ENCODE peak calls at places on chromosomes 11 and 22, in ten cellular contexts. F is endothelial cell of umbilical vein; C is effector memory CD4-positive, alpha-beta T cell; M is heart left ventricle; G is testis; A is transverse colon; V is naive thymus-derived CD4-positive, alpha-beta T cell; Z is CD4-positive, CD25-positive, alpha-beta regulatory T cell; N is PC-9; H is mucosa of descending colon. K is an unnamed sample.

GRCh38 chr11:35588627-35589026 is 29.6 kb upstream of the FJX1 start:
- DNase-seq in F (no peak), C (no peak), M (no peak), G (no peak), A (no peak), V (no peak), Z (no peak), N (no peak), H (no peak), K (no peak)

GRCh38 chr22:38030311-38031133 is 26.7 kb upstream of the PICK1 start:
- DNase-seq in F (no peak), C (no peak), M (no peak), G (no peak), A (peak; percentile 51), V (no peak), Z (no peak), N (no peak), H (peak; percentile 64), K (no peak)

GRCh38 chr22:50342651-50343540 is at the start of gene PPP6R2:
- DNase-seq in F (peak; percentile 44), C (peak; percentile 81), M (peak; percentile 86), G (peak; percentile 86), A (peak; percentile 88), V (peak; percentile 76), Z (peak; percentile 82), N (peak; percentile 62), H (peak; percentile 93), K (peak; percentile 92)

GRCh38 chr11:133081730-133082452 is 450.4 kb downstream of the OPCML start:
- DNase-seq in F (no peak), C (no peak), M (no peak), G (no peak), A (no peak), V (no peak), Z (no peak), N (no peak), H (no peak), K (no peak)

GRCh38 chr22:31753634-31754471 is at the start of gene DEPDC5:
- DNase-seq in F (peak; percentile 95), C (peak; percentile 94), M (peak; percentile 96), G (peak; percentile 96), A (peak; percentile 98), V (peak; percentile 97), Z (peak; percentile 95), N (peak; percentile 94), H (peak; percentile 99), K (peak; percentile 98)

GRCh38 chr11:68396526-68396925 is 64.0 kb upstream of the PPP6R3 start:
- DNase-seq in F (no peak), C (no peak), M (no peak), G (no peak), A (no peak), V (no peak), Z (no peak), N (no peak), H (no peak), K (no peak)

GRCh38 chr11:96961931-96962330 is 572.1 kb downstream of the JRKL start:
- DNase-seq in F (no peak), C (no peak), M (no peak), G (no peak), A (no peak), V (no peak), Z (no peak), N (no peak), H (no peak), K (no peak)

GRCh38 chr11:57776577-57776976 is 15.0 kb downstream of the CTNND1 start:
- DNase-seq in F (no peak), C (no peak), M (no peak), G (no peak), A (no peak), V (no peak), Z (no peak), N (no peak), H (no peak), K (no peak)

GRCh38 chr22:19105867-19106802 is 16.1 kb downstream of the DGCR2 start:
- DNase-seq in F (no peak), C (peak; percentile 22), M (no peak), G (no peak), A (no peak), V (peak; percentile 48), Z (peak; percentile 48), N (no peak), H (no peak), K (peak; percentile 63)

GRCh38 chr22:45129703-45130524 is 33.8 kb upstream of the NUP50 start:
- DNase-seq in F (no peak), C (no peak), M (no peak), G (no peak), A (no peak), V (no peak), Z (no peak), N (no peak), H (no peak), K (no peak)

GRCh38 chr11:31651208-31651607 is 141.6 kb downstream of the ELP4 start:
- DNase-seq in F (no peak), C (no peak), M (no peak), G (no peak), A (no peak), V (no peak), Z (no peak), N (no peak), H (no peak), K (no peak)

DNA sequence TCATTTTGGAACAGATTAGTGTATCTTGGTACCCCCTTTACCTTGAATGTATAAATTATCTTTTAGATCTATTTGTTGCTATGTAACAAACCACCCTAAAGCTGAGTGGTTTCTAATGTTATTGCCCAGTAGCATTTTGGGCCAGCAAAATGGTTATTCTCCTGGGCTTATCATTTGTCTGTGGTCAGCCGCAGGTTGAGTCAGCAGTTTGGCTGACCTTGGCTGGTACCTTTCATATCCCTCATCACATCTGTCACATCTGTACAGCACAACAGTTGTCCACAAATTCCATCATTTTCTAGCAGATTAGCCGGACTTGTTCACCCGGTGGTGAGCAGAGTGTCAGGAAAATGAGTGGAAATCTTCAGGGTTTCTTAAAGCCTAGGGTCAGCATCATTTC is 588.5 kb upstream of the ARHGAP42 start:
- DNase-seq in F (no peak), C (no peak), M (no peak), G (no peak), A (no peak), V (no peak), Z (no peak), N (no peak), H (no peak), K (no peak)
- H3K9me3 ChIP-seq in F (peaks cover 3% of the 10 kb centered on the region), C (no peaks in the 10 kb centered on the region), M (no peaks in the 10 kb centered on the region), G (no peaks in the 10 kb centered on the region), A (no peaks in the 10 kb centered on the region), V (no peaks in the 10 kb centered on the region), Z (peaks cover 5% of the 10 kb centered on the region), N (no peaks in the 10 kb centered on the region), H (peaks cover 4% of the 10 kb centered on the region), K (no peaks in the 10 kb centered on the region)

GRCh38 chr22:16601437-16602223 is 9.0 kb upstream of the CCT8L2 start:
- DNase-seq in F (no peak), C (no peak), M (peak; percentile 20), G (peak; percentile 23), A (no peak), V (no peak), Z (no peak), N (no peak), H (no peak), K (no peak)
- H3K4me3 ChIP-seq in F (no peak overlapping the region), C (no peak overlapping the region), M (peak overlapping the region; percentile 28), G (peak overlapping the region; percentile 56), A (peak overlapping the region; percentile 16), V (no peak overlapping the region), Z (no peak overlapping the region), N (no peak overlapping the region), H (no peak overlapping the region), K (peak overlapping the region; percentile 42)

GRCh38 chr11:106167085-106167484 is 89.6 kb downstream of the AASDHPPT start:
- DNase-seq in F (no peak), C (no peak), M (no peak), G (no peak), A (no peak), V (no peak), Z (no peak), N (no peak), H (no peak), K (no peak)
- H3K9me3 ChIP-seq in F (no peaks in the 10 kb centered on the region), C (no peaks in the 10 kb centered on the region), M (peaks cover 16% of the 10 kb centered on the region), G (no peaks in the 10 kb centered on the region), A (peaks cover 10% of the 10 kb centered on the region), V (no peaks in the 10 kb centered on the region), Z (peaks cover 6% of the 10 kb centered on the region), N (peaks cover 5% of the 10 kb centered on the region), H (peaks cover 38% of the 10 kb centered on the region), K (peaks cover 14% of the 10 kb centered on the region)

GRCh38 chr11:60984149-60984548 is 12.7 kb downstream of the CD6 start:
- DNase-seq in F (no peak), C (no peak), M (no peak), G (no peak), A (no peak), V (no peak), Z (no peak), N (no peak), H (no peak), K (no peak)

GRCh38 chr11:60981515-60981914 is 10.0 kb downstream of the CD6 start:
- DNase-seq in F (no peak), C (no peak), M (no peak), G (peak; percentile 25), A (no peak), V (no peak), Z (no peak), N (no peak), H (no peak), K (no peak)

GRCh38 chr11:60985501-60985900 is 14.0 kb downstream of the CD6 start:
- DNase-seq in F (no peak), C (no peak), M (no peak), G (no peak), A (no peak), V (no peak), Z (no peak), N (no peak), H (no peak), K (no peak)

GRCh38 chr11:60984616-60985015 is 13.1 kb downstream of the CD6 start:
- DNase-seq in F (no peak), C (no peak), M (no peak), G (no peak), A (no peak), V (no peak), Z (no peak), N (no peak), H (no peak), K (no peak)

DNA sequence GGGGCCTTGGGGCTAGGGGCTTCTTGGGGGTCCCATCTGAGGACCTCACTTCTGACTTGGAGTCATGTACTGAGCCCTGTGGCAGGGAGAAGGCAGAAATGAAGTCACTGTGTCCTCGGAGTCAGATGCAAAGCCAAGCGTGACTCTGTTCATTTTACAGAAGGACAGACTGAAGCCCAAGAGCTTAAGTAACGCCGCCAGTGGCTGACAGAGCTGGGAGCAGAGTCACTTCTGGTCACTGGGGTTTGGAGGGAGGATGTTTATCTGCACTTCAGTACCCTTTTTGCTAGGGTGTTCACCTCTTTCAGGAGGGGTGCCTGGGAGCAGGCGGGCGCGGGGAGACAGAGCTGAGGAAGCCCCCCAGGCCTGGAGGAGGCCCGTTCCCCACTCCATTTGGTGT is 10.7 kb downstream of the CD6 start:
- DNase-seq in F (no peak), C (no peak), M (no peak), G (no peak), A (no peak), V (no peak), Z (no peak), N (no peak), H (no peak), K (no peak)
- H3K4me3 ChIP-seq in F (no peak overlapping the region), C (peak overlapping the region; percentile 20), M (no peak overlapping the region), G (peak overlapping the region; percentile 25), A (no peak overlapping the region), V (peak overlapping the region; percentile 40), Z (peak overlapping the region; percentile 4), N (no peak overlapping the region), H (no peak overlapping the region), K (no peak overlapping the region)

GRCh38 chr11:48210052-48210451 is 6.6 kb upstream of the OR4B1 start:
- DNase-seq in F (no peak), C (no peak), M (no peak), G (no peak), A (no peak), V (no peak), Z (no peak), N (no peak), H (no peak), K (no peak)

GRCh38 chr11:48207881-48208280 is 8.7 kb upstream of the OR4B1 start:
- DNase-seq in F (no peak), C (no peak), M (no peak), G (no peak), A (no peak), V (no peak), Z (no peak), N (no peak), H (no peak), K (no peak)
- H3K9me3 ChIP-seq in F (no peaks in the 10 kb centered on the region), C (no peaks in the 10 kb centered on the region), M (no peaks in the 10 kb centered on the region), G (no peaks in the 10 kb centered on the region), A (no peaks in the 10 kb centered on the region), V (no peaks in the 10 kb centered on the region), Z (no peaks in the 10 kb centered on the region), N (no peaks in the 10 kb centered on the region), H (no peaks in the 10 kb centered on the region), K (no peaks in the 10 kb centered on the region)

K was measured in upper lobe of right lung.